ENCODE peak calls at places on chromosomes 16 and 17, in five cellular contexts. H is fibroblast of the aortic adventitia, B is OCI-M1, S is NCI-H2081, O is putamen. Z is an unnamed sample.

GRCh38 chr17:77096570-77097214 is 44.1 kb upstream of the SEC14L1 start:
- DNase-seq in H (peak), S (peak), O (peak), B (peak), Z (peak)

GRCh38 chr17:4566785-4567184 is 6.4 kb upstream of the GGT6 start:
- DNase-seq in S (peak), B (peak), O (no peak), H (peak), Z (peak)

GRCh38 chr17:2018716-2019490 is 6.2 kb downstream of the RTN4RL1 start:
- DNase-seq in B (no peak), H (no peak), O (no peak), S (peak), Z (no peak)

GRCh38 chr16:17744903-17745581 is 274.3 kb upstream of the XYLT1 start:
- DNase-seq in H (no peak), B (no peak), S (no peak), O (no peak), Z (no peak)

GRCh38 chr17:304461-304860 is 48.1 kb downstream of the RPH3AL start:
- DNase-seq in B (no peak), O (no peak), H (no peak), S (no peak), Z (no peak)

GRCh38 chr17:77471984-77472836 is 331.4 kb downstream of the SEC14L1 start:
- DNase-seq in B (no peak), O (no peak), H (peak), S (peak), Z (peak)

GRCh38 chr16:23905027-23905426 is 69.2 kb downstream of the PRKCB start:
- DNase-seq in S (no peak), B (no peak), H (peak), O (no peak), Z (no peak)

GRCh38 chr17:81039096-81039495 is 4.1 kb downstream of the BAIAP2 start:
- DNase-seq in B (no peak), H (no peak), O (no peak), S (no peak), Z (no peak)

GRCh38 chr17:1267471-1267947 is 2.7 kb upstream of the BHLHA9 start:
- DNase-seq in H (peak), B (peak), S (no peak), O (no peak), Z (no peak)

GRCh38 chr16:1729445-1729844 is 23.4 kb downstream of the MAPK8IP3 start:
- DNase-seq in S (no peak), H (no peak), O (no peak), B (no peak), Z (no peak)

GRCh38 chr17:74961657-74962360 is 10.8 kb downstream of the HID1 start:
- DNase-seq in H (peak), B (peak), O (peak), S (peak), Z (peak)

GRCh38 chr16:69083306-69083941 is 22.0 kb upstream of the HAS3 start:
- DNase-seq in B (no peak), S (no peak), O (no peak), H (no peak), Z (no peak)

GRCh38 chr17:35447494-35447893 is 1.1 kb downstream of the SLFN13 start:
- DNase-seq in O (no peak), B (peak), S (no peak), H (no peak), Z (no peak)

GRCh38 chr16:2019500-2019899 is at the start of gene NPW:
- DNase-seq in S (peak), B (no peak), O (no peak), H (no peak), Z (no peak)

GRCh38 chr16:25838724-25839186 is 147.0 kb downstream of the HS3ST4 start:
- DNase-seq in H (peak), B (peak), S (peak), O (peak), Z (peak)

GRCh38 chr17:82151106-82151957 is 53.3 kb upstream of the FASN start:
- DNase-seq in H (no peak), O (no peak), B (no peak), S (no peak), Z (no peak)

GRCh38 chr17:6021011-6021400 is 49.2 kb upstream of the WSCD1 start:
- DNase-seq in H (no peak), B (no peak), S (no peak), O (no peak), Z (no peak)

GRCh38 chr17:9488556-9488955 is 87.1 kb downstream of the STX8 start:
- DNase-seq in B (no peak), H (no peak), O (no peak), S (no peak), Z (no peak)

GRCh38 chr17:48760411-48760810 is 31.9 kb upstream of the HOXB13 start:
- DNase-seq in O (no peak), H (no peak), B (no peak), S (no peak), Z (no peak)

GRCh38 chr16:55116165-55116894 is 185.7 kb downstream of the IRX5 start:
- DNase-seq in O (no peak), H (peak), S (no peak), B (no peak), Z (no peak)

GRCh38 chr16:14101415-14101814 is 30.3 kb downstream of the MRTFB start:
- DNase-seq in S (no peak), O (no peak), B (peak), H (no peak), Z (no peak)

GRCh38 chr17:71830916-71831315 is 289.9 kb upstream of the SOX9 start:
- DNase-seq in B (no peak), H (no peak), S (no peak), O (no peak), Z (no peak)

GRCh38 chr17:78924481-78925151 is 571 bp downstream of the TIMP2 start:
- DNase-seq in H (peak), O (no peak), B (no peak), S (no peak), Z (no peak)

GRCh38 chr17:31416503-31416923 is 25.0 kb downstream of the RAB11FIP4 start:
- DNase-seq in S (no peak), B (no peak), H (no peak), O (peak), Z (peak)

GRCh38 chr16:53949716-53950410 is 245.9 kb downstream of the FTO start:
- DNase-seq in B (no peak), H (no peak), O (no peak), S (peak), Z (no peak)

GRCh38 chr16:56841659-56842058 is 23.3 kb upstream of the SLC12A3 start:
- DNase-seq in S (no peak), O (no peak), B (no peak), H (no peak), Z (no peak)

GRCh38 chr16:19851476-19851875 is 33.2 kb downstream of the GPRC5B start:
- DNase-seq in B (no peak), S (no peak), H (no peak), O (peak), Z (peak)

GRCh38 chr16:84603115-84603816 is 14.6 kb downstream of the COTL1 start:
- DNase-seq in S (peak), B (no peak), O (no peak), H (peak), Z (no peak)